ENCODE peak calls at places on chromosomes 7 and 10, in six cellular contexts. R is GM18507; E is stimulated activated CD4-positive, alpha-beta T cell treated with anti-CD3 and anti-CD28 coated beads, Interleukin-4, amount 100 ng/mL, for 1 hour; C is activated naive CD8-positive, alpha-beta T cell treated with anti-CD3 and anti-CD28 coated beads for 36 hours; M is PC-3; V is T-helper 9 cell. K is an unnamed sample.

GRCh38 chr7:120272896-120273475 is at the start of gene KCND2:
- DNase-seq in R (peak; percentile 12), E (no peak), C (no peak), M (no peak), V (no peak), K (no peak)

GRCh38 chr7:30815016-30815854 is 44.0 kb downstream of the MINDY4 start:
- DNase-seq in R (no peak), E (no peak), C (no peak), M (peak; percentile 5), V (no peak), K (no peak)

GRCh38 chr10:110151467-110151866 is 55.9 kb upstream of the MXI1 start:
- DNase-seq in R (no peak), E (no peak), C (no peak), M (peak; percentile 64), V (no peak), K (no peak)

GRCh38 chr10:62053860-62054259 is 152.4 kb downstream of the ARID5B start:
- DNase-seq in R (no peak), E (no peak), C (no peak), M (no peak), V (no peak), K (no peak)

GRCh38 chr7:56447864-56448693 is 331.9 kb upstream of the NUPR2 start:
- DNase-seq in R (no peak), E (no peak), C (no peak), M (no peak), V (no peak), K (no peak)

GRCh38 chr10:132113206-132113605 is 47.5 kb downstream of the JAKMIP3 start:
- DNase-seq in R (no peak), E (no peak), C (no peak), M (no peak), V (no peak), K (no peak)

GRCh38 chr10:97844672-97845071 is 5.0 kb upstream of the GOLGA7B start:
- DNase-seq in R (no peak), E (no peak), C (no peak), M (no peak), V (no peak), K (no peak)

GRCh38 chr7:156121434-156121833 is 309.2 kb upstream of the SHH start:
- DNase-seq in R (no peak), E (no peak), C (no peak), M (no peak), V (no peak), K (no peak)

GRCh38 chr7:115357213-115357999 is 435.5 kb downstream of the MDFIC start:
- DNase-seq in R (no peak), E (no peak), C (no peak), M (no peak), V (no peak), K (no peak)

GRCh38 chr10:91864744-91865143 is 44.5 kb downstream of the FGFBP3 start:
- DNase-seq in R (no peak), E (no peak), C (no peak), M (no peak), V (no peak), K (no peak)